ENCODE peak calls at places on chromosome X, in seven cellular contexts. A is bronchial epithelial cell, Z is mucosa of descending colon, E is colonic mucosa, N is MM.1S, D is IMR-90, P is lower lobe of right lung. S is an unnamed sample.
A peak's percentile ranks its signal among the peaks of the same experiment; 100 is the strongest.

GRCh38 chrX:130974323-130974722 is 71.3 kb upstream of the ENOX2 start:
- DNase-seq in A (peak; percentile 58), Z (no peak), E (no peak), N (no peak), D (peak; percentile 2), P (no peak), S (no peak)

GRCh38 chrX:87299563-87300160 is 217.9 kb upstream of the KLHL4 start:
- DNase-seq in A (peak; percentile 11), Z (no peak), E (no peak), N (peak; percentile 47), D (peak; percentile 8), P (no peak), S (no peak)

GRCh38 chrX:153816821-153817220 is 13.5 kb downstream of the PDZD4 start:
- DNase-seq in A (no peak), Z (peak; percentile 45), E (no peak), N (no peak), D (no peak), P (no peak), S (peak; percentile 14)

GRCh38 chrX:107733686-107734085 is 41.9 kb downstream of the TSC22D3 start:
- DNase-seq in A (no peak), Z (no peak), E (no peak), N (no peak), D (no peak), P (no peak), S (no peak)

GRCh38 chrX:153906126-153906917 is 1.8 kb downstream of the AVPR2 start:
- DNase-seq in A (no peak), Z (no peak), E (no peak), N (no peak), D (no peak), P (no peak), S (peak; percentile 8)

GRCh38 chrX:67207912-67208311 is 335.9 kb upstream of the AR start:
- DNase-seq in A (no peak), Z (no peak), E (no peak), N (peak; percentile 6), D (no peak), P (no peak), S (no peak)

GRCh38 chrX:40418413-40419195 is 162.2 kb upstream of the ATP6AP2 start:
- DNase-seq in A (peak; percentile 58), Z (no peak), E (no peak), N (no peak), D (no peak), P (no peak), S (no peak)

GRCh38 chrX:95318882-95319281 is 1365.8 kb upstream of the DIAPH2 start:
- DNase-seq in A (peak; percentile 9), Z (no peak), E (no peak), N (peak; percentile 28), D (no peak), P (no peak), S (no peak)

GRCh38 chrX:67543818-67544217 is at the start of gene AR:
- DNase-seq in A (peak; percentile 8), Z (peak; percentile 55), E (peak; percentile 29), N (no peak), D (peak; percentile 28), P (peak; percentile 66), S (peak; percentile 77)

GRCh38 chrX:114619874-114620273 is 36.0 kb downstream of the HTR2C start:
- DNase-seq in A (no peak), Z (no peak), E (no peak), N (no peak), D (no peak), P (no peak), S (no peak)

GRCh38 chrX:153769865-153770605 is 6.0 kb downstream of the PLXNB3 start:
- DNase-seq in A (no peak), Z (no peak), E (no peak), N (no peak), D (no peak), P (no peak), S (no peak)

GRCh38 chrX:103919336-103919682 is 43.1 kb upstream of the TMSB15B start:
- DNase-seq in A (peak; percentile 40), Z (no peak), E (peak; percentile 41), N (peak; percentile 68), D (peak; percentile 51), P (no peak), S (no peak)

GRCh38 chrX:38335382-38335781 is 8.1 kb upstream of the RPGR start:
- DNase-seq in A (no peak), Z (no peak), E (no peak), N (no peak), D (no peak), P (no peak), S (no peak)
- TF ChIP-seq CTCF in A (no peak), Z (no peak), E (no peak), N (no peak), D (peak; percentile 13), P (no peak), S (no peak)

DNA sequence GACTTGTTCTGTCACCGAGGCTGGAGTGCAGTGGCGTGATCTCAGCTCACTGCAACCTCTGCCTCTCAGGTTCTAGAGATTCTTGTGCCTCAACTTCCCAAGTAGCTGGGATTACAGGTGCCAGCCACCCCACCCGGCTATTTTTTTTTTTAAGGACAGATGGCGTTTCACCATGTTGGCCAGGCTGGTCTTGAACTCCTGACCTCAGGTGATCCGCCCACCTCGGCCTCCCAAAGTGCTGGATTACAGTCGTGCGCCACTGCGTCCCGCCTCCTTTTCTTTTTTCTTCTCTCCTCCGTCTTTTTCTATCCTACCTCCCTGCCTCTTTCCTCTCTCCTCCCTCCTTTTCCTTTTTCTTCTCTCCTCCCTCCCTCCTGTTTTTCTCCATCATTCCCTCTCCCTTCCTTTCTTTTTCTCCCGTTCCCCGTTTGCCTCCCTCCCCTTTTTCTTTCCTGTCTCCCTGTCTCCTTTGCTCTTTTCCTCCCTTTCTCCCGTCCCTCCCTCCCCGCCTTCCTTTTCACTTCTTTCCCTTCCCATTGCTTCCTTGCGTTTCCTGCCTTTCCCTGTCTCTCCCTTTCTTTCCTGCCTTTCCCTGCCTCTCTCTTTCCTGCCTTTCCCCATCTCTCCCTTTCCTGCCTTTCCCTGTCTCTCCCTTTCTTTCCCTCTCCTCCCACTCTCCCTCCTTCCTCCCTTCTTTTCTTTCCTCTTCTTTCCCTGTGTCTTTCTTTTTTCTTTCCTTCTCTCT is 2.1 kb upstream of the SLC25A6 start:
- DNase-seq in A (no peak), Z (peak; percentile 33), E (no peak), N (no peak), D (no peak), P (peak; percentile 27), S (peak; percentile 19)
- H3K36me3 ChIP-seq in A (peaks cover 13% of the 10 kb centered on the region), Z (peaks cover 3% of the 10 kb centered on the region), E (peaks cover 4% of the 10 kb centered on the region), N (no peaks in the 10 kb centered on the region), D (peaks cover 18% of the 10 kb centered on the region), P (peaks cover 30% of the 10 kb centered on the region), S (peaks cover 44% of the 10 kb centered on the region)

GRCh38 chrX:13471269-13471668 is 98.1 kb upstream of the EGFL6 start:
- DNase-seq in A (no peak), Z (no peak), E (no peak), N (no peak), D (no peak), P (no peak), S (no peak)

GRCh38 chrX:13473666-13474516 is 95.5 kb upstream of the EGFL6 start:
- DNase-seq in A (no peak), Z (no peak), E (no peak), N (peak; percentile 56), D (peak; percentile 40), P (no peak), S (no peak)

GRCh38 chrX:13469963-13470679 is 99.3 kb upstream of the EGFL6 start:
- DNase-seq in A (peak; percentile 72), Z (no peak), E (no peak), N (no peak), D (peak; percentile 75), P (no peak), S (no peak)

GRCh38 chrX:13470680-13470967 is 98.8 kb upstream of the EGFL6 start:
- DNase-seq in A (no peak), Z (no peak), E (no peak), N (no peak), D (no peak), P (no peak), S (no peak)

GRCh38 chrX:13472975-13473665 is 96.3 kb upstream of the EGFL6 start:
- DNase-seq in A (no peak), Z (no peak), E (no peak), N (no peak), D (no peak), P (no peak), S (no peak)
- TF ChIP-seq CTCF in A (no peak), Z (no peak), E (no peak), N (no peak), D (no peak), P (no peak), S (no peak)

GRCh38 chrX:34218063-34218462 is 85.9 kb upstream of the FAM47A start:
- DNase-seq in A (peak; percentile 6), Z (no peak), E (no peak), N (no peak), D (no peak), P (no peak), S (no peak)

DNA sequence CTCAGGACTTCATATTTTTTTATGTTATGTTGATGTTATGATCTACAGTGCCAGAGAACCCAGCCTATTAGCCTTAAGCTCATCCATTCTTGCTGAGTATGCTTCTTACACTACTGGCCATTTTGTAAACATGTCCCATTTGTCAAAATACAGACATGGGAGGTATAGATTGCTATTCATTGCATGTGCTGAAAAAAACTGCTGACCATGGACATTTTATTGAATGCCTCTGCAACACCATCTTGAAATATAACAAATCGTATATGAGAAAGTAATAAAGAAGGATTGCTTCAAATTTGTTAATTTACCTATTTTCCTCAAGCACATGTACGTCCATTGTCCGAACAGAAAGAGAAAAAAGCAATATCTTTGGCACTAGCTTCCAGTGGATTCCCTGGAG is 91.5 kb upstream of the FAM47A start:
- DNase-seq in A (no peak), Z (no peak), E (no peak), N (no peak), D (no peak), P (no peak), S (no peak)
- H3K36me3 ChIP-seq in A (no peaks in the 10 kb centered on the region), Z (no peaks in the 10 kb centered on the region), E (no peaks in the 10 kb centered on the region), N (no peaks in the 10 kb centered on the region), D (no peaks in the 10 kb centered on the region), P (no peaks in the 10 kb centered on the region), S (no peaks in the 10 kb centered on the region)

GRCh38 chrX:23937100-23937499 is 29.3 kb downstream of the CXorf58 start:
- DNase-seq in A (no peak), Z (no peak), E (no peak), N (no peak), D (peak; percentile 3), P (no peak), S (no peak)
- TF ChIP-seq CTCF in A (no peak), Z (no peak), E (no peak), N (no peak), D (no peak), P (no peak), S (no peak)

S was measured in left lung.